ENCODE peak calls at places on chromosomes 5 and 9, in nine cellular contexts. I, S, P, Z, Y, L, K, D and O are unnamed samples. For H3K9me3, the result is how much of the 10 kb centered on the place peaks cover.

GRCh38 chr5:16964821-16965220 is 28.7 kb upstream of the MYO10 start:
- DNase-seq in Y (peak), P (no peak), S (no peak), D (peak), L (no peak), K (no peak), I (no peak), Z (peak), O (no peak)

GRCh38 chr9:113621309-113621791 is 157.8 kb downstream of the RGS3 start:
- DNase-seq in K (no peak), Y (no peak), S (peak), Z (no peak), P (no peak), L (peak), D (peak), I (no peak), O (no peak)

GRCh38 chr5:39520232-39520572 is 95.4 kb upstream of the DAB2 start:
- DNase-seq in Y (no peak), P (no peak), Z (no peak), I (no peak), S (no peak), K (no peak), L (peak), D (peak), O (no peak)

GRCh38 chr9:119003218-119003617 is 366.0 kb downstream of the BRINP1 start:
- DNase-seq in Z (no peak), K (no peak), I (no peak), Y (no peak), L (no peak), S (no peak), P (no peak), D (no peak), O (no peak)

GRCh38 chr9:128503870-128504269 is 649 bp upstream of the GLE1 start:
- DNase-seq in I (no peak), Z (peak), L (no peak), K (no peak), D (no peak), P (peak), S (no peak), Y (no peak), O (no peak)

GRCh38 chr9:134868751-134869553 is 11.7 kb upstream of the FCN2 start:
- DNase-seq in Y (no peak), I (no peak), S (no peak), L (no peak), D (no peak), P (no peak), Z (no peak), K (no peak), O (no peak)

GRCh38 chr9:87665516-87665915 is 60.4 kb upstream of the CTSL start:
- DNase-seq in Y (no peak), I (no peak), K (no peak), P (no peak), D (no peak), Z (no peak), L (no peak), S (no peak), O (no peak)

GRCh38 chr9:130284249-130284625 is 18.7 kb downstream of the HMCN2 start:
- DNase-seq in K (no peak), L (no peak), Y (no peak), I (no peak), D (no peak), S (no peak), P (no peak), Z (no peak), O (no peak)

GRCh38 chr5:151141535-151141934 is 16.0 kb downstream of the ANXA6 start:
- DNase-seq in Y (no peak), I (no peak), Z (no peak), P (peak), D (no peak), L (peak), S (no peak), K (peak), O (peak)

GRCh38 chr5:112743631-112744030 is 5.9 kb downstream of the APC start:
- DNase-seq in L (no peak), K (no peak), Y (no peak), D (no peak), I (no peak), P (no peak), Z (no peak), S (no peak), O (no peak)

GRCh38 chr5:164998142-164998541 is 1492.7 kb downstream of the MAT2B start:
- DNase-seq in I (no peak), Y (no peak), L (no peak), D (no peak), K (no peak), P (no peak), S (no peak), Z (no peak), O (no peak)

GRCh38 chr5:164998590-164998989 is 1493.2 kb downstream of the MAT2B start:
- DNase-seq in D (no peak), K (no peak), Y (no peak), Z (no peak), L (no peak), P (no peak), I (no peak), S (no peak), O (no peak)
- H3K9me3 ChIP-seq in D (under half), K (under half), Y (under half), Z (under half), L (under half), P (under half), I (under half), S (under half), O (under half)

GRCh38 chr5:178941361-178941760 is 363 bp downstream of the ZNF454 start:
- DNase-seq in Z (no peak), L (no peak), Y (no peak), I (no peak), K (no peak), S (no peak), D (no peak), P (no peak), O (no peak)
- H3K9me3 ChIP-seq in Z (half or more), L (under half), Y (under half), I (under half), K (under half), S (under half), D (under half), P (half or more), O (under half)

GRCh38 chr5:2642684-2643325 is 108.7 kb downstream of the IRX2 start:
- DNase-seq in Z (no peak), K (no peak), S (no peak), D (no peak), I (no peak), P (no peak), L (no peak), Y (no peak), O (no peak)
- H3K9me3 ChIP-seq in Z (under half), K (under half), S (under half), D (under half), I (under half), P (under half), L (under half), Y (under half), O (under half)

GRCh38 chr5:131863700-131864099 is 66.9 kb upstream of the FNIP1 start:
- DNase-seq in D (no peak), Z (no peak), Y (no peak), P (no peak), L (no peak), S (no peak), K (no peak), I (no peak), O (no peak)
- H3K9me3 ChIP-seq in D (under half), Z (under half), Y (under half), P (under half), L (under half), S (under half), K (under half), I (under half), O (under half)

GRCh38 chr9:138111607-138112006 is 234.0 kb downstream of the CACNA1B start:
- DNase-seq in L (no peak), P (no peak), Z (no peak), I (no peak), S (no peak), K (no peak), D (no peak), Y (no peak), O (no peak)
- H3K9me3 ChIP-seq in L (under half), P (under half), Z (under half), I (under half), S (under half), K (under half), D (under half), Y (under half), O (under half)

GRCh38 chr9:96817973-96818372 is 36.3 kb downstream of the ZNF782 start:
- DNase-seq in D (no peak), L (no peak), I (no peak), K (no peak), S (no peak), Y (no peak), Z (no peak), P (no peak), O (no peak)

GRCh38 chr9:96813607-96814006 is 35.7 kb upstream of the ZNF510 start:
- DNase-seq in K (no peak), I (no peak), S (no peak), P (no peak), Y (no peak), D (no peak), L (no peak), Z (no peak), O (no peak)

GRCh38 chr9:96818535-96818934 is 35.8 kb downstream of the ZNF782 start:
- DNase-seq in D (no peak), P (peak), Z (no peak), L (no peak), S (no peak), I (no peak), Y (no peak), K (no peak), O (no peak)
- H3K9me3 ChIP-seq in D (half or more), P (half or more), Z (under half), L (half or more), S (under half), I (under half), Y (half or more), K (under half), O (half or more)

GRCh38 chr5:127015716-127016115 is 14.6 kb downstream of the MARCHF3 start:
- DNase-seq in K (no peak), Z (no peak), Y (no peak), I (no peak), L (no peak), P (no peak), S (no peak), D (no peak), O (no peak)

GRCh38 chr5:127012933-127013332 is 17.4 kb downstream of the MARCHF3 start:
- DNase-seq in S (no peak), Z (no peak), L (no peak), K (no peak), D (no peak), P (peak), I (no peak), Y (no peak), O (no peak)

GRCh38 chr5:127013407-127013806 is 17.0 kb downstream of the MARCHF3 start:
- DNase-seq in I (no peak), P (no peak), S (no peak), D (no peak), K (no peak), L (no peak), Y (no peak), Z (no peak), O (no peak)

GRCh38 chr5:127011961-127012644 is 18.3 kb downstream of the MARCHF3 start:
- DNase-seq in I (no peak), S (no peak), P (no peak), K (no peak), Z (no peak), D (no peak), Y (no peak), L (no peak), O (no peak)

DNA sequence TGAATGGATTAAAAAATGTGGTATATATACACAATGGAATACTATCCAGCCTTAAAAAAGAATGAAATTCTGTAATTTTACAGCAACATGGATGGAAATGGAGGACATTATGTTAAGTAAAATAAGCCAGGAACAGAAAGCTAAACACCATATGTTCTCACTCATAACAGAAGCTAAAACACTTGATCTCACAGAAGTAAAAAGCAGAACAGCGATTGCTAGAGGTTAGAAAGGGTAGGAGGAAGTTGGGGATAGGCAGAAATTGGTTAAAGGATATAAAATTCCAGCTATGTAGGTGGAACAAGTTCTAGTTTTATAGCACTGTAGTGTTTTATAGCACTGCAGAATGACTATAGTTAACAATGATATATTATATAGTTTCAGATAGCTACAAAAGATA is 15.8 kb downstream of the MARCHF3 start:
- DNase-seq in S (no peak), D (no peak), K (no peak), I (no peak), P (no peak), Z (no peak), L (no peak), Y (no peak), O (no peak)
- H3K9me3 ChIP-seq in S (under half), D (under half), K (under half), I (under half), P (under half), Z (under half), L (under half), Y (under half), O (under half)

GRCh38 chr5:166722939-166723338 is 1568.5 kb upstream of the WWC1 start:
- DNase-seq in Y (peak), Z (no peak), K (no peak), D (peak), I (no peak), S (no peak), L (peak), P (peak), O (no peak)

GRCh38 chr5:166720026-166720425 is 1571.4 kb upstream of the WWC1 start:
- DNase-seq in D (no peak), K (no peak), I (no peak), Z (no peak), S (no peak), P (peak), L (no peak), Y (no peak), O (no peak)

GRCh38 chr5:166726406-166726805 is 1565.0 kb upstream of the WWC1 start:
- DNase-seq in Z (no peak), K (no peak), Y (no peak), D (no peak), P (no peak), S (no peak), L (no peak), I (no peak), O (no peak)

GRCh38 chr5:166725585-166725984 is 1565.9 kb upstream of the WWC1 start:
- DNase-seq in P (no peak), S (no peak), Y (no peak), I (no peak), K (no peak), D (no peak), L (no peak), Z (no peak), O (no peak)

DNA sequence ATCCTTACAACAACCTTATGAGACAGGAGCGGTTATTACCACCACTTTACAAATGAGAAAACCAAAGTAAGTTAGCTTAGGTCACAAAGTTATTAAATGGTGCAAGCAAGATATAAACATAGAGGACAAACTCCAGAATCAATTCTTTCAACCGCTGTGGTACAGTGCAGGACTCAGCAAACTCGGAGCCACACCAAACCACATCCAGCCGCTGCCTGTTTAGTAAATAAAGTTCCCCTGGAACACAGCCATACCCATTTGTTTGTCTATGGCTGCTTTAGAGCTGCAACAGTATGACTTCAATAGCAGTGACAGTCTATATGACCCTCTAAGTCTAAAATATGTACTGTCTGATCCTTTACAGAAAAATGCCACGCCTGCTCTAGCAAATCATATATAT is 1567.2 kb upstream of the WWC1 start:
- DNase-seq in L (peak), K (no peak), I (no peak), Y (no peak), S (no peak), P (no peak), Z (no peak), D (no peak), O (no peak)
- H3K9me3 ChIP-seq in L (under half), K (under half), I (under half), Y (under half), S (under half), P (under half), Z (under half), D (under half), O (under half)

DNA sequence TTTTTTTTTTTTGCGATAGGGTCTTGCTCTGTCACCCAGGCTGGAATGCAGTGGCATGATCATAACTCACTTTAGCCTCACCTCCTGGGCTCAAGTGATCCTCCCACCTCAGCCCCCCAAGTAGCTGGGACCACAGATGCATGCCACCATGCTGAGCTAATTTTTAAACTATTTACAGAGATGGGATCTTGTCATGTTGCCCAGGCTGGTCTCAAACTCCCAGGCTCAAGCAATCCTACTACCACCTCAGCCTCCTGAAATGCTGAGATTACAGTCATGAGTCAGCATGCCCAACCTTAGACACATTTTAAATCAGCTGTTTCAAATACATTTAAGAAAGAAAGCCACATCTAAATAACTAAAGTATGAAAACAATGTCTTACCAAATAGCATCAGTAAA is 439.0 kb downstream of the EBF1 start:
- DNase-seq in K (no peak), Z (no peak), Y (no peak), S (no peak), P (no peak), I (no peak), D (no peak), L (no peak), O (no peak)
- H3K9me3 ChIP-seq in K (under half), Z (under half), Y (under half), S (under half), P (under half), I (under half), D (under half), L (under half), O (under half)